ENCODE peak calls at places on chromosomes 16 and 17, in ten cellular contexts. N is HAP-1; Y is left lung; M is GF-D8; Z is activated T-helper 9 cell treated with anti-CD3 and anti-CD28 coated beads, Interleukin-2, amount 50 U/mL, for 16 hours; B is EL; D is fibroblast of the aortic adventitia; K is fibroblast of gingiva; X is H7; A is left lobe of liver. V is an unnamed sample.

GRCh38 chr17:1267471-1267947 is 2.7 kb upstream of the BHLHA9 start:
- DNase-seq in M (no peak), B (no peak), K (no peak), Z (no peak), X (peak; percentile 49), Y (no peak), N (no peak), D (peak; percentile 79), A (no peak), V (no peak)

GRCh38 chr16:89049484-89050118 is 44.1 kb upstream of the ACSF3 start:
- DNase-seq in X (no peak), D (no peak), A (no peak), Z (no peak), K (peak; percentile 47), Y (no peak), M (no peak), B (no peak), N (no peak), V (no peak)

GRCh38 chr17:46851029-46851741 is at the start of gene WNT9B:
- DNase-seq in X (peak; percentile 98), M (no peak), K (no peak), Z (no peak), N (peak; percentile 21), D (no peak), Y (no peak), B (no peak), A (peak; percentile 62), V (no peak)

GRCh38 chr16:9966569-9967157 is 215.6 kb downstream of the GRIN2A start:
- DNase-seq in D (peak; percentile 2), N (no peak), X (no peak), K (no peak), Z (no peak), A (no peak), M (no peak), Y (no peak), B (peak; percentile 60), V (no peak)

GRCh38 chr17:75344664-75345063 is 55.4 kb upstream of the SLC25A19 start:
- DNase-seq in A (no peak), K (no peak), X (peak; percentile 70), B (no peak), Y (no peak), M (no peak), D (no peak), N (peak; percentile 75), Z (peak; percentile 19), V (no peak)

GRCh38 chr16:51151951-51152663 is 1.0 kb upstream of the SALL1 start:
- DNase-seq in N (peak; percentile 84), X (peak; percentile 97), M (no peak), D (peak; percentile 82), K (peak; percentile 79), Z (no peak), A (peak; percentile 96), Y (no peak), B (peak; percentile 81), V (no peak)

GRCh38 chr16:84207266-84207665 is 16.3 kb downstream of the ADAD2 start:
- DNase-seq in M (no peak), B (no peak), N (no peak), K (no peak), D (no peak), X (no peak), Y (no peak), Z (no peak), A (no peak), V (no peak)

GRCh38 chr16:23826528-23827244 is 9.1 kb upstream of the PRKCB start:
- DNase-seq in Y (no peak), D (no peak), Z (no peak), N (no peak), X (no peak), K (no peak), M (peak; percentile 72), B (no peak), A (no peak), V (no peak)

GRCh38 chr17:28928061-28928460 is 23.3 kb downstream of the PHF12 start:
- DNase-seq in Y (no peak), B (peak; percentile 68), N (no peak), M (no peak), K (no peak), X (no peak), D (peak; percentile 20), A (no peak), Z (peak; percentile 7), V (no peak)

GRCh38 chr17:17305282-17305801 is 2.2 kb downstream of the NT5M start:
- DNase-seq in X (peak; percentile 21), K (no peak), A (no peak), M (peak; percentile 81), N (no peak), B (no peak), D (no peak), Z (peak; percentile 12), Y (peak; percentile 39), V (peak; percentile 17)

GRCh38 chr17:41049110-41049509 is 2.0 kb upstream of the KRTAP2-1 start:
- DNase-seq in M (no peak), Z (no peak), A (no peak), X (no peak), K (peak; percentile 31), D (no peak), B (peak; percentile 95), N (no peak), Y (no peak), V (no peak)

GRCh38 chr17:82449883-82450356 is 632 bp downstream of the CYBC1 start:
- DNase-seq in B (no peak), N (no peak), Y (no peak), X (no peak), A (no peak), D (no peak), M (no peak), Z (peak; percentile 30), K (no peak), V (peak; percentile 21)

GRCh38 chr17:79826210-79826680 is 13.0 kb downstream of the CBX4 start:
- DNase-seq in N (no peak), D (no peak), Y (peak; percentile 74), M (peak; percentile 62), Z (no peak), B (no peak), K (no peak), X (no peak), A (no peak), V (no peak)

GRCh38 chr17:81365601-81366585 is 29.4 kb upstream of the BAHCC1 start:
- DNase-seq in K (no peak), Z (no peak), M (peak; percentile 38), D (peak; percentile 84), N (no peak), A (no peak), Y (peak; percentile 75), X (no peak), B (no peak), V (no peak)

GRCh38 chr17:68087851-68088250 is 52.3 kb downstream of the KPNA2 start:
- DNase-seq in Z (no peak), Y (no peak), A (no peak), X (no peak), B (no peak), M (no peak), K (no peak), D (no peak), N (no peak), V (no peak)

GRCh38 chr17:33163827-33164555 is 129.1 kb downstream of the ASIC2 start:
- DNase-seq in M (no peak), D (peak; percentile 13), A (no peak), K (no peak), N (no peak), X (no peak), Z (no peak), B (no peak), Y (no peak), V (no peak)

GRCh38 chr17:76714822-76715461 is 4.2 kb upstream of the MXRA7 start:
- DNase-seq in M (peak; percentile 6), X (peak; percentile 82), A (no peak), N (no peak), B (peak; percentile 61), Z (peak; percentile 60), K (no peak), D (peak; percentile 76), Y (no peak), V (peak; percentile 67)

GRCh38 chr17:64732336-64733006 is 70.4 kb upstream of the SMURF2 start:
- DNase-seq in B (peak; percentile 91), Y (no peak), N (no peak), K (peak; percentile 99), A (peak; percentile 48), M (no peak), Z (no peak), D (peak; percentile 86), X (no peak), V (no peak)

GRCh38 chr17:27878776-27879562 is 14.2 kb downstream of the LYRM9 start:
- DNase-seq in Y (no peak), B (no peak), X (no peak), A (no peak), Z (no peak), N (no peak), K (no peak), M (no peak), D (no peak), V (no peak)

GRCh38 chr16:80852261-80852872 is 48.0 kb upstream of the CDYL2 start:
- DNase-seq in N (peak; percentile 9), M (no peak), X (peak; percentile 62), A (no peak), K (no peak), Y (no peak), B (peak; percentile 25), D (peak; percentile 24), Z (no peak), V (no peak)

GRCh38 chr16:12758031-12758669 is 45.5 kb downstream of the CPPED1 start:
- DNase-seq in D (no peak), B (no peak), N (no peak), K (no peak), M (no peak), Y (no peak), A (no peak), X (no peak), Z (no peak), V (no peak)

V was measured in T-helper 17 cell.